ENCODE peak calls at places on chromosomes 3 and 15, in six cellular contexts. A is H1, M is tibial artery, D is AG04450, T is neural progenitor cell, S is right atrium auricular region. W is an unnamed sample.

GRCh38 chr15:69713726-69714559 is 261.3 kb downstream of the RPLP1 start:
- DNase-seq in A (no peak), M (no peak), D (no peak), T (no peak), S (no peak), W (peak; percentile 52)

GRCh38 chr3:183664913-183665381 is 29.5 kb downstream of the KLHL24 start:
- DNase-seq in A (no peak), M (no peak), D (peak; percentile 78), T (no peak), S (no peak), W (no peak)

GRCh38 chr15:31353931-31354330 is 27.3 kb downstream of the KLF13 start:
- DNase-seq in A (no peak), M (no peak), D (no peak), T (no peak), S (no peak), W (no peak)

GRCh38 chr3:184352149-184352785 is 9.1 kb downstream of the CLCN2 start:
- DNase-seq in A (no peak), M (no peak), D (no peak), T (no peak), S (no peak), W (no peak)

GRCh38 chr3:25300141-25300540 is 127.9 kb upstream of the RARB start:
- DNase-seq in A (no peak), M (no peak), D (no peak), T (no peak), S (no peak), W (no peak)

GRCh38 chr3:71725279-71725991 is at the start of gene EIF4E3:
- DNase-seq in A (peak; percentile 72), M (no peak), D (no peak), T (peak; percentile 81), S (no peak), W (no peak)

GRCh38 chr15:62889734-62890505 is 152.6 kb upstream of the TPM1 start:
- DNase-seq in A (no peak), M (peak; percentile 76), D (no peak), T (no peak), S (no peak), W (no peak)

GRCh38 chr3:143445118-143445517 is 325.5 kb downstream of the CHST2 start:
- DNase-seq in A (no peak), M (no peak), D (no peak), T (no peak), S (no peak), W (no peak)

DNA sequence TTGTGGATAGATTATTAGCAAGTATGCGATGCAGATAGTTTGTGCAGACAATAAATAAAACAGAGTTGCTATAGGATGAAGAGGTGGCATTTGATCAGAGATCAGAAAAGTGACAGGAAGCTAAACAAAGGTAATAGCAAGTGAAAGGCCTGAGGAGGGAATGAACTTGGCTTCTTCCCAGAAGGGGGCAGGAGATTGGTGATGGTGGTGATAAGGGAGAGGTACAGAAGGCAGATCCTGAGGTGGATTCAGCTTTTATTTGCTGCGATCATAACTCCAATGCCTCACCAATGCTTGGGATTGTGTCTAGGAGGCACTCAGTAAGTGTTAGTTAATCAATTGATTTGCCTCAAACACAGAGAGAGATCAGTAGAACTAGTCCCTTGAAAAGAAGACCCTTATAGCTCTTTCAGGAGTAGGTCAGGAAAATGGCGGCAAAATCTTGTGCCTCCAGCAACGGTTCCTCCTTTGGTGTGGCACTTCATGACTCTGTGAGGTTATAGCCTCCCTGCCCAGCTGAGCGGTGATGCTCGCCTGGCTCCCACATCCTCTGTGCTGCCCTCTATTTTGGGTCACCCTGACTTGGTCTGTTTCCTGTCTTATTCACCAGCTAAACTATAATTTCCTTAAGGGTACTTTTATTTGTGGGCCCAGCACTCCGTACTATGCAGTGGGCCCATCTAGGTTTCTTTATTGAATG is 37.5 kb downstream of the TGFBR2 start:
- DNase-seq in A (no peak), M (no peak), D (no peak), T (no peak), S (no peak), W (peak; percentile 54)
- H3K27ac ChIP-seq in A (no peak overlapping the region), M (peak overlapping the region; percentile 61), D (peak overlapping the region; percentile 47), T (no peak overlapping the region), S (peak overlapping the region; percentile 74), W (peak overlapping the region; percentile 77)

GRCh38 chr3:57863380-57863779 is 107.3 kb downstream of the SLMAP start:
- DNase-seq in A (no peak), M (no peak), D (no peak), T (no peak), S (no peak), W (no peak)

GRCh38 chr3:57862894-57863293 is 106.8 kb downstream of the SLMAP start:
- DNase-seq in A (no peak), M (no peak), D (no peak), T (no peak), S (no peak), W (no peak)

DNA sequence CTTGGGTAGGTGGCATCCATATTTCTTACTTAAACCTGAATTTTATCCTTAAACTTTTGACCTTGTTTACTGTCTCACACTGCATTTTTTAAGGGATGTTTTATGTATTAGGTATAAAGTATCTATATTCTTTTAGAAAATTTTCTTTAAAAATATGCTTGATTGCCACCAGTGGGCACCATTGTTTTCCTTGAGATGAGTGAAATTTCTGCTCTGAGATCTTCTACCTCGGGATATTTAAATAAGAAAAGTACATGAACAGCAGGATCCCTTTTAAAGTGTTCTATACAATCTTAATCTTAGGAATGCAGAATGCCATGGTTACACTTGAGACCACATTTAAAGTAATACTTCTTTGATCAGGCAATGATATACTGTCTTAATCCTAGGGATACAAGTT is 108.7 kb downstream of the SLMAP start:
- DNase-seq in A (no peak), M (no peak), D (no peak), T (no peak), S (no peak), W (no peak)
- TF ChIP-seq CTCF in A (no peak), M (peak; percentile 64), D (peak; percentile 68), T (peak; percentile 24), S (peak; percentile 41), W (no peak)

GRCh38 chr3:11137627-11137959 is 16.7 kb upstream of the HRH1 start:
- DNase-seq in A (no peak), M (no peak), D (no peak), T (no peak), S (no peak), W (no peak)
- H3K4me3 ChIP-seq in A (no peak overlapping the region), M (peak overlapping the region; percentile 39), D (peak overlapping the region; percentile 64), T (no peak overlapping the region), S (no peak overlapping the region), W (no peak overlapping the region)

DNA sequence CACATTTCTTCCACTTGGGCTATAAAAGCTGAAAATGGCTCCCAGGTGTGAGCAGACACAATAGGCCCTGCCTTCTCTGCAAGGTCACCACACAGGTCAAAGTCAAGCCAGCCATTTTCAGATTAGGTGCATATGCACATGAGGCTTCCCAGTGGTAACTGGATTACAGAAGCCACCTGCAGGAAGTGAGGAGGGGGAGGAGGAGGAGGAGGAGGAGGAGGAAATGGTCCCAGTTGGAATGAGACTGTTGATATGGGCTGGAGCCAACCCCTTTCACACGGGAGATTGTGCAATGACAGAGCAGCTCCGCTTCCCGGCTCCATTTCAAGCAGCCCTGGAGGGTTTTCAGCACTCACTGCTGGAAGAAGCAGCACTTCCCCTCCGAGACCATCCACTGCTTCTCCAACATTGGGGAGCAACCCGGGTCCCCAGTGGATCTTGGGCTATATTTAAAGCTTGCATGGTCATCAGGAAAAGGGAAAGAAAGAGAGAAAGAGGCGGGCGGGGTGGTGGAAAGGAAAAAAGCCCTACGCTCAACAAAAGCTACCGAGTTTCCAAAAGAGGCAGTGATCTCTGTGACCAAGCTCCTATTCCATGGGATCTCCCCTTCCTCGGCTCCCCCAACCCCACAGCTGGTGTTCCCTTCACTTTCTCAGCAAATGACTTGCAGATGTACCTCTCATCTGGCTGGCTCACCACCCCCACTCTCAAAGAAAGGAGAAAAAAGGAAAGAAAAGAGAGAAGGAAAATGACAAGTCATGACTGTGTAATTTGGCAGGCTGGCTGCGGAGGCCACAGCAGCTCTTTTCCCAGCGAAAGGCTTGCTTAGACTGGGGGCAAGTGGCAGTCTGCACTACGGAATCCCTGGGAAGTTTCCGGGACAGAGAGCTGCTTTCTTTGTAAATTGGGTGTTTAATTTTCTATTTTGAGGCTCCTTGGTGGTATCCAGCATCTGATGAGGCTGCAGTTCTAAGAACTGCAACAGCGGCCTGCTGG is 58.3 kb downstream of the LRIG1 start:
- DNase-seq in A (peak; percentile 71), M (peak; percentile 79), D (peak; percentile 69), T (peak; percentile 45), S (peak; percentile 74), W (peak; percentile 84)
- H3K27ac ChIP-seq in A (peak overlapping the region; percentile 65), M (peak overlapping the region; percentile 70), D (peak overlapping the region; percentile 92), T (peak overlapping the region; percentile 71), S (peak overlapping the region; percentile 78), W (peak overlapping the region; percentile 41)

GRCh38 chr15:51621917-51622268 is 678 bp downstream of the DMXL2 start:
- DNase-seq in A (peak; percentile 72), M (peak; percentile 35), D (peak; percentile 11), T (peak; percentile 67), S (peak; percentile 65), W (peak; percentile 81)
- TF ChIP-seq CTCF in A (peak; percentile 0), M (no peak), D (no peak), T (peak; percentile 13), S (no peak), W (no peak)

GRCh38 chr15:76058714-76059319 is 968 bp upstream of the TMEM266 start:
- DNase-seq in A (no peak), M (no peak), D (no peak), T (peak; percentile 52), S (no peak), W (peak; percentile 24)
- H3K4me3 ChIP-seq in A (peak overlapping the region; percentile 70), M (peak overlapping the region; percentile 45), D (peak overlapping the region; percentile 62), T (peak overlapping the region; percentile 80), S (peak overlapping the region; percentile 63), W (peak overlapping the region; percentile 82)

W was measured in upper lobe of left lung.